ENCODE peak calls at places on chromosomes 5 and 9, in four cellular contexts. Q, T, G and S are unnamed samples.

GRCh38 chr9:70257512-70257911 is 1.3 kb upstream of the SMC5 start:
- DNase-seq in Q (no peak), T (no peak), G (no peak), S (no peak)

GRCh38 chr5:74895906-74896305 is 29.7 kb upstream of the FAM169A start:
- DNase-seq in Q (no peak), T (peak; percentile 84), G (peak; percentile 29), S (no peak)

GRCh38 chr5:1227669-1228068 is 2.5 kb downstream of the SLC6A18 start:
- DNase-seq in Q (no peak), T (no peak), G (no peak), S (peak; percentile 75)

GRCh38 chr9:86452194-86452828 is 98.1 kb upstream of the TUT7 start:
- DNase-seq in Q (no peak), T (no peak), G (no peak), S (no peak)

GRCh38 chr5:121962943-121963342 is 1.2 kb downstream of the SRFBP1 start:
- DNase-seq in Q (no peak), T (no peak), G (no peak), S (no peak)

GRCh38 chr9:37592108-37592951 is at the start of gene TOMM5:
- DNase-seq in Q (peak; percentile 94), T (peak; percentile 94), G (peak; percentile 68), S (peak; percentile 76)

GRCh38 chr9:121200346-121200745 is 1.3 kb downstream of the RAB14 start:
- DNase-seq in Q (no peak), T (no peak), G (no peak), S (no peak)

GRCh38 chr5:156473271-156473935 is 146.4 kb downstream of the SGCD start:
- DNase-seq in Q (no peak), T (peak; percentile 5), G (peak; percentile 29), S (no peak)

GRCh38 chr5:178462846-178463245 is 127.3 kb downstream of the COL23A1 start:
- DNase-seq in Q (no peak), T (no peak), G (no peak), S (no peak)

GRCh38 chr5:16759147-16759800 is 142.5 kb upstream of the RETREG1 start:
- DNase-seq in Q (no peak), T (no peak), G (no peak), S (no peak)

GRCh38 chr9:114180701-114181582 is 25.6 kb downstream of the COL27A1 start:
- DNase-seq in Q (no peak), T (no peak), G (no peak), S (no peak)

GRCh38 chr9:122360891-122361290 is 9.9 kb upstream of the PTGS1 start:
- DNase-seq in Q (no peak), T (no peak), G (no peak), S (no peak)
- H3K4me3 ChIP-seq in Q (no peak overlapping the region), T (no peak overlapping the region), G (no peak overlapping the region), S (no peak overlapping the region)

GRCh38 chr5:151682751-151683331 is 3.9 kb downstream of the SPARC start:
- DNase-seq in Q (no peak), T (no peak), G (no peak), S (no peak)

GRCh38 chr5:151679421-151680155 is 7.1 kb downstream of the SPARC start:
- DNase-seq in Q (no peak), T (no peak), G (no peak), S (no peak)

GRCh38 chr5:151682240-151682639 is 4.5 kb downstream of the SPARC start:
- DNase-seq in Q (no peak), T (no peak), G (no peak), S (no peak)

GRCh38 chr5:151678713-151679112 is 8.0 kb downstream of the SPARC start:
- DNase-seq in Q (no peak), T (no peak), G (no peak), S (no peak)

DNA sequence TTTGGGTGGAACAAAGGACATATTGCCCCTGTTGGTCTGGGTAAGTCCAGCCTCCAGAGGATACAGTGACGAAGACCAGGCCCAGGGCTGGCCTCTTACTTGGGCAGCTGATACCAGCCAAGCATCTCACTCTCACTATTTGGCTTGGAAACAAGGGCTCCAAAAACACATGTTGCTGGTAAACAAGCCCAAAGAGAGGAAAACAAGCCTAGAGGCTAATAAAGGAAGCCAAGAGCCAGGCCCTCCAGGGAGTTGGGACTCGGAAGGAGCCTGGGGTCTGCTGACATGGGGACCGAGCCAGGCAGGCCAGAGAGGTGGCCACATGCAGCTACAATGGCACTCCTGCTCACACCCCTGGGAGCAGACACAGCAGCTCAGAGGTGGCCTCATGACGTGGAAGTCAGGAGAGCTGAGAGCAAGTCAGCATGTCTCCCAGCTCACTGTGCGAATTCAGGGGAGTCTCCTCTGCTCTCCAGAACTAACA is 5.7 kb downstream of the SPARC start:
- DNase-seq in Q (no peak), T (no peak), G (no peak), S (no peak)
- H3K4me3 ChIP-seq in Q (peak overlapping the region; percentile 33), T (no peak overlapping the region), G (peak overlapping the region; percentile 30), S (no peak overlapping the region)

GRCh38 chr5:150162142-150162513 is 4.5 kb upstream of the CDX1 start:
- DNase-seq in Q (no peak), T (no peak), G (no peak), S (no peak)

GRCh38 chr5:150160448-150161069 is 4.9 kb upstream of the PDGFRB start:
- DNase-seq in Q (no peak), T (no peak), G (no peak), S (no peak)

GRCh38 chr5:150163035-150163434 is 3.5 kb upstream of the CDX1 start:
- DNase-seq in Q (no peak), T (no peak), G (no peak), S (no peak)

GRCh38 chr5:150159741-150160179 is 4.1 kb upstream of the PDGFRB start:
- DNase-seq in Q (peak; percentile 64), T (peak; percentile 19), G (no peak), S (no peak)

DNA sequence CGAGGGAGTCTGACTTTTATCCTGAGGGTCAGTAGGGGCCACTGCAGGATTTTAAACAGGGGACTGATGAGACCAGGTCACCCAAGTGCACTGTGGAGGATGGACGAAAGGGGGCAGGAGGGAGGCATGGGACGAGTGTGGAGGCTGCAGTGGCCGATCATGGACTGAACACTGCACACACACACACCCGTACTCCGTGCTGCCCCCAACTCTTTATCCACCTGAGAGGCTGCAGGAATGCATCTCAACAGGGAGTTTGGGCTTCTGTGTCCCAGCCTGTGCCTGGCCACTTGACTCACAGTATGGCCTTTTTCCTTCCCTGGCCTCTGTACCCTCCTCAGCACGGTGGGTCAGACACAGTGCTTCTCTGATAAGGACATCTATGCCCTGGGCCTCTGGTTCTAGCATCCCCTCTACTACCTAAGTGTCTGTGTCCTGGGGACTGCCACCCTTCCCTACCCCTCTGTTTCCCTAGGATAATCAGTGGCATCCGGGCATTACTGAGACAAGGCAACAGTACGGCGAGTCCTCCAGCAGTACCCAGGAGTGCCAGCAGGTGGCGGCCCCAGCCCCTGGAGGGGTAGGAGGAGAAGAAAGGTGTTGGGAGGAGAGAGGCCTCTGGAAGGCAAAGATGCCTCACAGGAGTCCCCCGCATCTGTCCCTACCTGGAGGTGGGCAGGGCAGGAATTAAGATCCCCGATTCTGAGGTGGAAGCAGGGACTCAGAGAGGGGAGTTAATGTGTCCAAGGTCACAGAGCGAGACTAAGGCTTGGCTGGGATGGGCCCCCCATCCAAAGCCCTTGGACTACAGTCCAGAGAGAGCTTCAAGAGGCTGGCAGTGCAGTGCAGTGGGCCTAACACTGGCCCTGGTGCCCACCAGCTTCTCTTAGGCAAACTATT is 5.1 kb upstream of the CDX1 start:
- DNase-seq in Q (peak; percentile 85), T (peak; percentile 91), G (no peak), S (peak; percentile 51)
- H3K4me3 ChIP-seq in Q (no peak overlapping the region), T (no peak overlapping the region), G (no peak overlapping the region), S (peak overlapping the region; percentile 18)

GRCh38 chr5:88393721-88394530 is 125.3 kb upstream of the TMEM161B start:
- DNase-seq in Q (no peak), T (no peak), G (no peak), S (no peak)

GRCh38 chr5:88396635-88397285 is 128.1 kb upstream of the TMEM161B start:
- DNase-seq in Q (no peak), T (no peak), G (no peak), S (no peak)

GRCh38 chr5:88396126-88396525 is 127.5 kb upstream of the TMEM161B start:
- DNase-seq in Q (no peak), T (no peak), G (no peak), S (no peak)

GRCh38 chr5:88393082-88393481 is 124.4 kb upstream of the TMEM161B start:
- DNase-seq in Q (no peak), T (no peak), G (no peak), S (no peak)

DNA sequence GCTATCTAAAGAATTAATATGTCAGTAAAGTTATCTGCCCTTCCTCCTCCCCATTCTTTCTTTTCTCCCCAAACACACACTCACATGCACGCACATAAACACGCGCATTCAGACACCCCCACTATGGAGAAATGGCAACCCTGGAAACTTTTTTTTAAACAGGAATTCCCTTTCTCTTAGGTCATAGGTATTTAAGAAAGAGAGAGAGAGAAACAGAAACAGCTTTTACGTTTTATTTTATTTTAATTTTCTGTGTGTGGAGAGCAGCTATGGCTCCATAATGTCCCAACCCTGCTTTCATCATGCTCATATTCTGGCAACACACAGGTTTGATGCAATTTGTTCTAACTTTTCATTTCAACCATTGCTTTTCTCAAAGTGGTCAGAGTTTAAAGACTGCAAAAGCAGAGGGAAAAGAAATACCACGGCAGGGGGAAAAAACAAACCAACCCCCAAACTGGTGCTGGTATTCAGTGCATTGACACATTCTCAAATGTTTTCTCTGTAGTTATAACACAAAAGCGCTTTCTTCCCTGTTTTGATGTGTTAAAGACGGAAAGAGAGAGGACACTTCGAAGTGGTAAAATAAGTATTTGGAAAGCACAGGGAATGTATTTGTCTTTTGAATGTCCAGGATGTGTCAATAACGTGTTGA is 126.0 kb upstream of the TMEM161B start:
- DNase-seq in Q (no peak), T (no peak), G (no peak), S (no peak)
- H3K4me3 ChIP-seq in Q (no peak overlapping the region), T (no peak overlapping the region), G (no peak overlapping the region), S (no peak overlapping the region)

GRCh38 chr9:22682536-22683392 is 236.1 kb downstream of the DMRTA1 start:
- DNase-seq in Q (peak; percentile 18), T (no peak), G (no peak), S (peak; percentile 61)

GRCh38 chr9:22683393-22684075 is 236.9 kb downstream of the DMRTA1 start:
- DNase-seq in Q (no peak), T (peak; percentile 37), G (no peak), S (no peak)
- H3K4me3 ChIP-seq in Q (peak overlapping the region; percentile 27), T (no peak overlapping the region), G (no peak overlapping the region), S (no peak overlapping the region)

GRCh38 chr5:173627860-173628392 is 11.5 kb upstream of the BOD1 start:
- DNase-seq in Q (no peak), T (peak; percentile 36), G (no peak), S (no peak)

GRCh38 chr5:173625686-173626500 is 9.4 kb upstream of the BOD1 start:
- DNase-seq in Q (no peak), T (no peak), G (no peak), S (no peak)

GRCh38 chr5:173628501-173628900 is 12.1 kb upstream of the BOD1 start:
- DNase-seq in Q (no peak), T (no peak), G (no peak), S (no peak)

GRCh38 chr5:173626501-173626812 is 10.0 kb upstream of the BOD1 start:
- DNase-seq in Q (no peak), T (peak; percentile 31), G (no peak), S (no peak)

GRCh38 chr5:173627271-173627670 is 10.8 kb upstream of the BOD1 start:
- DNase-seq in Q (no peak), T (no peak), G (no peak), S (no peak)
- H3K4me3 ChIP-seq in Q (no peak overlapping the region), T (no peak overlapping the region), G (no peak overlapping the region), S (no peak overlapping the region)